ENCODE peak calls at places on chromosome 6, in eight cellular contexts. A is MM.1S, G is endothelial cell, B is heart left ventricle, S is GM13976, M is amygdala, R is colonic mucosa, C is progenitor cell of endocrine pancreas. Y is an unnamed sample.
A peak's percentile ranks its signal among the peaks of the same experiment; 100 is the strongest.

GRCh38 chr6:117346142-117346930 is 79.4 kb downstream of the ROS1 start:
- DNase-seq in M (no peak), R (no peak), G (no peak), A (peak; percentile 44), B (no peak), C (no peak), S (peak; percentile 14), Y (peak; percentile 39)

GRCh38 chr6:29792123-29793035 is 35.2 kb upstream of the HLA-G start:
- DNase-seq in S (peak; percentile 82), G (peak; percentile 49), R (peak; percentile 83), M (peak; percentile 16), A (peak; percentile 46), B (peak; percentile 75), C (no peak), Y (peak; percentile 37)

GRCh38 chr6:166958926-166959861 is 2.8 kb upstream of the RNASET2 start:
- DNase-seq in B (peak; percentile 42), R (peak; percentile 61), C (no peak), M (no peak), A (no peak), S (no peak), G (no peak), Y (peak; percentile 64)

GRCh38 chr6:47309326-47310130 is at the start of gene TNFRSF21:
- DNase-seq in G (peak; percentile 92), B (peak; percentile 93), A (peak; percentile 88), C (peak; percentile 90), M (peak; percentile 89), R (peak; percentile 96), S (peak; percentile 91), Y (peak; percentile 78)

GRCh38 chr6:33905081-33905609 is 101.3 kb upstream of the MLN start:
- DNase-seq in C (no peak), B (no peak), R (no peak), G (no peak), A (no peak), S (no peak), M (no peak), Y (no peak)

GRCh38 chr6:54191460-54191859 is 80.2 kb downstream of the MLIP start:
- DNase-seq in G (no peak), C (no peak), R (no peak), S (no peak), M (no peak), A (no peak), B (no peak), Y (no peak)

GRCh38 chr6:37674161-37674560 is 23.5 kb downstream of the MDGA1 start:
- DNase-seq in G (no peak), A (no peak), S (no peak), M (peak; percentile 76), R (no peak), C (no peak), B (no peak), Y (no peak)

GRCh38 chr6:70312165-70312564 is 9.3 kb upstream of the COL9A1 start:
- DNase-seq in G (no peak), C (no peak), S (no peak), M (no peak), R (no peak), B (no peak), A (peak; percentile 96), Y (peak; percentile 91)

GRCh38 chr6:22717906-22718305 is 148.5 kb downstream of the HDGFL1 start:
- DNase-seq in R (peak; percentile 63), S (no peak), B (no peak), A (no peak), C (no peak), G (no peak), M (no peak), Y (no peak)

GRCh38 chr6:30767158-30767943 is 23.0 kb upstream of the IER3 start:
- DNase-seq in S (peak; percentile 67), B (no peak), G (no peak), C (no peak), M (no peak), A (no peak), R (no peak), Y (peak; percentile 8)

GRCh38 chr6:111221804-111222203 is 134.5 kb downstream of the SLC16A10 start:
- DNase-seq in M (no peak), R (no peak), S (no peak), C (no peak), A (no peak), G (no peak), B (no peak), Y (no peak)

GRCh38 chr6:150830409-150831165 is 34.9 kb upstream of the MTHFD1L start:
- DNase-seq in C (no peak), G (no peak), A (no peak), S (no peak), B (no peak), M (no peak), R (no peak), Y (no peak)

GRCh38 chr6:168192901-168193815 is 114.1 kb upstream of the FRMD1 start:
- DNase-seq in A (no peak), R (no peak), S (no peak), M (no peak), G (no peak), C (no peak), B (no peak), Y (no peak)

GRCh38 chr6:167645383-167645782 is 181.3 kb upstream of the AFDN start:
- DNase-seq in G (no peak), A (no peak), R (no peak), B (no peak), S (no peak), M (no peak), C (no peak), Y (no peak)

GRCh38 chr6:20789162-20789561 is 254.9 kb downstream of the CDKAL1 start:
- DNase-seq in B (no peak), C (no peak), A (no peak), S (no peak), M (no peak), R (no peak), G (no peak), Y (no peak)

GRCh38 chr6:24908555-24908954 is 27.2 kb downstream of the RIPOR2 start:
- DNase-seq in G (no peak), B (no peak), M (no peak), A (no peak), S (no peak), C (no peak), R (no peak), Y (no peak)

GRCh38 chr6:22709804-22710203 is 140.4 kb downstream of the HDGFL1 start:
- DNase-seq in B (no peak), R (no peak), M (no peak), S (no peak), C (no peak), A (no peak), G (no peak), Y (no peak)

GRCh38 chr6:166032366-166033171 is 135.1 kb downstream of the TBXT start:
- DNase-seq in G (no peak), S (no peak), M (no peak), A (no peak), C (no peak), R (no peak), B (peak; percentile 76), Y (peak; percentile 11)

GRCh38 chr6:151652338-151652737 is 155.1 kb upstream of the ESR1 start:
- DNase-seq in C (no peak), M (no peak), A (no peak), B (no peak), G (no peak), S (no peak), R (no peak), Y (no peak)

GRCh38 chr6:1763411-1763810 is 153.7 kb downstream of the FOXC1 start:
- DNase-seq in C (no peak), G (no peak), A (no peak), B (no peak), S (no peak), R (no peak), M (no peak), Y (no peak)

GRCh38 chr6:76992553-76992952 is 470.7 kb downstream of the HTR1B start:
- DNase-seq in B (no peak), G (no peak), C (no peak), R (no peak), M (no peak), S (no peak), A (no peak), Y (no peak)

GRCh38 chr6:125829433-125829832 is 38.7 kb downstream of the NCOA7 start:
- DNase-seq in B (no peak), C (no peak), R (no peak), M (no peak), G (no peak), A (no peak), S (no peak), Y (no peak)

GRCh38 chr6:80464901-80465300 is 358.4 kb downstream of the BCKDHB start:
- DNase-seq in G (no peak), R (no peak), S (no peak), A (no peak), B (no peak), M (no peak), C (no peak), Y (no peak)

GRCh38 chr6:73516712-73517489 is 3.9 kb downstream of the EEF1A1 start:
- DNase-seq in C (no peak), S (no peak), R (no peak), B (no peak), M (no peak), G (no peak), A (no peak), Y (no peak)

GRCh38 chr6:140046030-140046632 is 671.7 kb upstream of the CITED2 start:
- DNase-seq in M (no peak), B (no peak), G (no peak), C (no peak), R (no peak), S (no peak), A (no peak), Y (no peak)